ENCODE peak calls at places on chromosomes 2 and 18, in four cellular contexts. One of them, this sample, is unnamed.

GRCh38 chr2:153873062-153874048 is 1.6 kb downstream of the GALNT13 start:
- DNase-seq in DMS153: no peak
- DNase-seq in HuH-7: peak
- DNase-seq in NCI-H2029 treated with DMSO at 0.1 percent for 48 hours: no peak
- DNase-seq in this sample: no peak

GRCh38 chr2:231673348-231673770 is 35.0 kb upstream of the PTMA start:
- DNase-seq in DMS153: peak
- DNase-seq in HuH-7: peak
- DNase-seq in NCI-H2029 treated with DMSO at 0.1 percent for 48 hours: peak
- DNase-seq in this sample: no peak

GRCh38 chr2:236608710-236609109 is 39.1 kb downstream of the ACKR3 start:
- DNase-seq in DMS153: no peak
- DNase-seq in HuH-7: no peak
- DNase-seq in NCI-H2029 treated with DMSO at 0.1 percent for 48 hours: no peak
- DNase-seq in this sample: no peak

GRCh38 chr2:201701591-201701990 is 3.1 kb upstream of the MPP4 start:
- DNase-seq in DMS153: no peak
- DNase-seq in HuH-7: no peak
- DNase-seq in NCI-H2029 treated with DMSO at 0.1 percent for 48 hours: no peak
- DNase-seq in this sample: no peak

GRCh38 chr2:214311031-214311533 is 99.8 kb upstream of the VWC2L start:
- DNase-seq in DMS153: no peak
- DNase-seq in HuH-7: peak
- DNase-seq in NCI-H2029 treated with DMSO at 0.1 percent for 48 hours: no peak
- DNase-seq in this sample: no peak

GRCh38 chr2:144464730-144465129 is 55.2 kb downstream of the ZEB2 start:
- DNase-seq in DMS153: peak
- DNase-seq in HuH-7: peak
- DNase-seq in NCI-H2029 treated with DMSO at 0.1 percent for 48 hours: peak
- DNase-seq in this sample: no peak

GRCh38 chr2:153474407-153474806 is 4.2 kb downstream of the RPRM start:
- DNase-seq in DMS153: no peak
- DNase-seq in HuH-7: no peak
- DNase-seq in NCI-H2029 treated with DMSO at 0.1 percent for 48 hours: no peak
- DNase-seq in this sample: no peak

GRCh38 chr18:74342416-74343043 is 26.9 kb downstream of the C18orf63 start:
- DNase-seq in DMS153: peak
- DNase-seq in HuH-7: no peak
- DNase-seq in NCI-H2029 treated with DMSO at 0.1 percent for 48 hours: peak
- DNase-seq in this sample: no peak

GRCh38 chr2:45259144-45259543 is 249.9 kb upstream of the SIX2 start:
- DNase-seq in DMS153: peak
- DNase-seq in HuH-7: no peak
- DNase-seq in NCI-H2029 treated with DMSO at 0.1 percent for 48 hours: peak
- DNase-seq in this sample: no peak

GRCh38 chr2:150209746-150210145 is 277.7 kb downstream of the RND3 start:
- DNase-seq in DMS153: no peak
- DNase-seq in HuH-7: no peak
- DNase-seq in NCI-H2029 treated with DMSO at 0.1 percent for 48 hours: no peak
- DNase-seq in this sample: no peak

GRCh38 chr18:7303306-7303705 is 72.4 kb downstream of the LRRC30 start:
- DNase-seq in DMS153: no peak
- DNase-seq in HuH-7: no peak
- DNase-seq in NCI-H2029 treated with DMSO at 0.1 percent for 48 hours: no peak
- DNase-seq in this sample: no peak

GRCh38 chr2:36403675-36404230 is 48.2 kb downstream of the CRIM1 start:
- DNase-seq in DMS153: peak
- DNase-seq in HuH-7: no peak
- DNase-seq in NCI-H2029 treated with DMSO at 0.1 percent for 48 hours: no peak
- DNase-seq in this sample: no peak

GRCh38 chr2:78861546-78861945 is 164.0 kb upstream of the REG3G start:
- DNase-seq in DMS153: no peak
- DNase-seq in HuH-7: peak
- DNase-seq in NCI-H2029 treated with DMSO at 0.1 percent for 48 hours: no peak
- DNase-seq in this sample: no peak

GRCh38 chr2:17958486-17959092 is 80.1 kb downstream of the KCNS3 start:
- DNase-seq in DMS153: no peak
- DNase-seq in HuH-7: no peak
- DNase-seq in NCI-H2029 treated with DMSO at 0.1 percent for 48 hours: no peak
- DNase-seq in this sample: no peak

GRCh38 chr18:46859855-46860254 is 57.5 kb downstream of the PIAS2 start:
- DNase-seq in DMS153: no peak
- DNase-seq in HuH-7: no peak
- DNase-seq in NCI-H2029 treated with DMSO at 0.1 percent for 48 hours: no peak
- DNase-seq in this sample: peak

GRCh38 chr2:63699549-63699839 is 110.7 kb downstream of the MDH1 start:
- DNase-seq in DMS153: no peak
- DNase-seq in HuH-7: no peak
- DNase-seq in NCI-H2029 treated with DMSO at 0.1 percent for 48 hours: no peak
- DNase-seq in this sample: no peak

GRCh38 chr18:57859314-57859713 is 56.2 kb upstream of the ATP8B1 start:
- DNase-seq in DMS153: no peak
- DNase-seq in HuH-7: peak
- DNase-seq in NCI-H2029 treated with DMSO at 0.1 percent for 48 hours: no peak
- DNase-seq in this sample: no peak

GRCh38 chr18:12883003-12883683 is 894 bp downstream of the PTPN2 start:
- DNase-seq in DMS153: no peak
- DNase-seq in HuH-7: no peak
- DNase-seq in NCI-H2029 treated with DMSO at 0.1 percent for 48 hours: no peak
- DNase-seq in this sample: no peak

GRCh38 chr2:158733430-158733755 is 61.7 kb upstream of the DAPL1 start:
- DNase-seq in DMS153: no peak
- DNase-seq in HuH-7: no peak
- DNase-seq in NCI-H2029 treated with DMSO at 0.1 percent for 48 hours: no peak
- DNase-seq in this sample: no peak